ENCODE peak calls at places on chromosomes 6 and 20, in five cellular contexts. C is psoas muscle, W is retinal pigment epithelial cell, L is sigmoid colon, Y is DND-41. S is an unnamed sample.

GRCh38 chr6:35494161-35494563 is 2.7 kb downstream of the TEAD3 start:
- DNase-seq in W (no peak), Y (no peak), C (no peak), L (peak; percentile 74), S (no peak)

GRCh38 chr20:17887331-17888030 is 81.1 kb downstream of the SNX5 start:
- DNase-seq in C (no peak), Y (no peak), W (no peak), L (peak; percentile 50), S (no peak)

GRCh38 chr20:51958636-51959542 is 156.6 kb upstream of the SALL4 start:
- DNase-seq in L (no peak), W (no peak), C (no peak), Y (no peak), S (no peak)

GRCh38 chr20:61881416-61881815 is 184.3 kb downstream of the TAF4 start:
- DNase-seq in W (no peak), Y (no peak), C (no peak), L (no peak), S (no peak)

GRCh38 chr6:150142304-150142656 is 564 bp upstream of the PPP1R14C start:
- DNase-seq in C (no peak), Y (no peak), W (no peak), L (no peak), S (peak; percentile 91)

GRCh38 chr6:29813809-29814208 is 13.8 kb upstream of the HLA-G start:
- DNase-seq in Y (no peak), W (no peak), L (no peak), C (no peak), S (no peak)

GRCh38 chr6:52391599-52391998 is 28.5 kb upstream of the EFHC1 start:
- DNase-seq in Y (no peak), L (no peak), W (no peak), C (no peak), S (no peak)

GRCh38 chr6:145964948-145965366 is 799 bp upstream of the SHPRH start:
- DNase-seq in W (no peak), Y (peak; percentile 16), L (no peak), C (no peak), S (no peak)

GRCh38 chr6:147126618-147127022 is 77.6 kb upstream of the STXBP5 start:
- DNase-seq in W (no peak), C (no peak), L (no peak), Y (no peak), S (no peak)

GRCh38 chr6:327538-328183 is 35.4 kb downstream of the DUSP22 start:
- DNase-seq in L (peak; percentile 68), C (no peak), W (no peak), Y (no peak), S (no peak)

GRCh38 chr20:21702553-21703467 is 2.7 kb upstream of the PAX1 start:
- DNase-seq in W (no peak), C (peak; percentile 77), L (peak; percentile 80), Y (no peak), S (no peak)

GRCh38 chr6:4320860-4321259 is 185.5 kb upstream of the ECI2 start:
- DNase-seq in Y (no peak), C (no peak), L (no peak), W (peak; percentile 92), S (no peak)

GRCh38 chr20:6178537-6178936 is 55.7 kb upstream of the FERMT1 start:
- DNase-seq in L (no peak), Y (no peak), W (peak; percentile 13), C (no peak), S (no peak)

GRCh38 chr6:99189823-99190721 is 159.4 kb downstream of the FAXC start:
- DNase-seq in L (no peak), W (no peak), Y (no peak), C (no peak), S (no peak)

GRCh38 chr6:13068558-13069210 is 259.7 kb downstream of the TBC1D7 start:
- DNase-seq in Y (no peak), W (no peak), L (no peak), C (no peak), S (no peak)

GRCh38 chr20:25281541-25281991 is 33.7 kb downstream of the PYGB start:
- DNase-seq in L (peak; percentile 60), Y (peak; percentile 60), W (no peak), C (peak; percentile 60), S (no peak)

GRCh38 chr6:81450180-81450579 is 302.3 kb downstream of the TENT5A start:
- DNase-seq in C (no peak), Y (no peak), L (no peak), W (no peak), S (no peak)

GRCh38 chr20:36004045-36004444 is 35.7 kb downstream of the CNBD2 start:
- DNase-seq in W (no peak), L (no peak), C (no peak), Y (no peak), S (no peak)

GRCh38 chr6:160795716-160796115 is 93.7 kb downstream of the PLG start:
- DNase-seq in L (no peak), C (no peak), W (no peak), Y (no peak), S (no peak)

GRCh38 chr6:63819831-63820230 is 184.2 kb downstream of the PHF3 start:
- DNase-seq in L (no peak), Y (no peak), C (no peak), W (no peak), S (no peak)

GRCh38 chr6:90574610-90575009 is 12.3 kb downstream of the MAP3K7 start:
- DNase-seq in C (no peak), Y (no peak), L (no peak), W (peak; percentile 16), S (no peak)

GRCh38 chr6:43851204-43851855 is 81.3 kb downstream of the VEGFA start:
- DNase-seq in Y (no peak), C (no peak), W (peak; percentile 70), L (no peak), S (no peak)

GRCh38 chr20:58576590-58576944 is 61.4 kb upstream of the APCDD1L start:
- DNase-seq in Y (no peak), L (peak; percentile 32), C (no peak), W (no peak), S (no peak)

GRCh38 chr6:20220345-20220744 is 8.1 kb upstream of the MBOAT1 start:
- DNase-seq in L (no peak), W (no peak), C (no peak), Y (no peak), S (no peak)

GRCh38 chr20:50278684-50279531 is 88.3 kb downstream of the CEBPB start:
- DNase-seq in L (peak; percentile 81), W (no peak), Y (no peak), C (peak; percentile 96), S (no peak)

GRCh38 chr20:33793011-33793931 is 17.9 kb upstream of the CHMP4B start:
- DNase-seq in C (peak; percentile 57), W (no peak), Y (no peak), L (peak; percentile 86), S (no peak)

GRCh38 chr20:43849496-43850197 is 65.0 kb upstream of the TOX2 start:
- DNase-seq in W (no peak), C (peak; percentile 55), Y (no peak), L (no peak), S (no peak)

GRCh38 chr6:42694586-42694985 is 27.8 kb downstream of the PRPH2 start:
- DNase-seq in L (no peak), W (peak; percentile 31), C (no peak), Y (no peak), S (no peak)

GRCh38 chr20:62906209-62906608 is 20.1 kb downstream of the DIDO1 start:
- DNase-seq in L (no peak), W (no peak), C (peak; percentile 83), Y (no peak), S (no peak)

GRCh38 chr6:21438237-21438985 is 155.1 kb upstream of the SOX4 start:
- DNase-seq in L (no peak), W (no peak), C (no peak), Y (peak; percentile 66), S (no peak)

GRCh38 chr6:19538086-19538485 is 299.1 kb upstream of the ID4 start:
- DNase-seq in Y (no peak), L (no peak), W (no peak), C (no peak), S (no peak)

GRCh38 chr20:4973330-4974097 is 27.8 kb downstream of the SLC23A2 start:
- DNase-seq in L (peak; percentile 66), C (peak; percentile 51), W (no peak), Y (no peak), S (peak; percentile 64)

GRCh38 chr20:57244221-57244585 is 22.2 kb downstream of the BMP7 start:
- DNase-seq in L (no peak), W (no peak), Y (no peak), C (no peak), S (no peak)

GRCh38 chr20:24863356-24863755 is 85.7 kb upstream of the CST7 start:
- DNase-seq in L (no peak), C (no peak), W (no peak), Y (no peak), S (no peak)

GRCh38 chr20:53623454-53624206 is 30.0 kb upstream of the ZNF217 start:
- DNase-seq in W (no peak), C (peak; percentile 72), L (peak; percentile 87), Y (peak; percentile 81), S (peak; percentile 71)
- H3K4me3 ChIP-seq in W (peak overlapping the region; percentile 42), C (peak overlapping the region; percentile 64), L (peak overlapping the region; percentile 12), Y (peak overlapping the region; percentile 48), S (peak overlapping the region; percentile 34)

GRCh38 chr20:1118336-1119127 is at the start of gene PSMF1:
- DNase-seq in W (peak; percentile 71), C (peak; percentile 97), L (peak; percentile 97), Y (peak; percentile 97), S (peak; percentile 25)
- TF ChIP-seq CTCF in W (no peak), C (peak; percentile 14), L (no peak), Y (peak; percentile 12), S (no peak)

DNA sequence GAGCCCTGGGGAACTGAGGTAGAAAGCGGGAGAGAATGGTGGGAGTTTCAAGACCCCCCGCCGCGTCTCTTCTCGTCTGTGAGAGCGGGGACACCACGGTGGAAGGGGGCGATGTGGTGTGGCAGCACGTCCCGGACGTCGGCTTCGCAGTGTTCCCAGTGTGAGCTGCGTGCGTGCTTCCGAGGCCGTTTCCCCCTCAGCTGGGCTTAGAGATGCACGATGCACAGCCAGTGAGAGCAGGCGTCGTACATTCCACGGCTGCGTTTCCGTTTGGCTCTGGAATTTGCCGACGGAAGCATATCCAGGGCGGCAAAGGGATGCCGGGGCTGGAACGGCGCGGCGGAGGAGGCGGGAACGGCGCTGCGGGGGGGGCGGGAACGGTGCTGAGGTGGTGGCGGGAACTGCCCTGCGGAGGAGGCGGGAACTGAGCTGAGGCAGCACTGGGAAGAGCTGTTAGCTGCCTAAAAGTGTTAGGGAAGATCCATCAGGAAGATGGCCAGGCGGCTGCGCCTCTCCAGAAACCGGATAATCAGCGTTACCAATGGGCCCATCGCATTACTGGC is 37.7 kb downstream of the KIF25 start:
- DNase-seq in Y (no peak), C (peak; percentile 83), W (peak; percentile 29), L (peak; percentile 81), S (no peak)
- H3K4me3 ChIP-seq in Y (no peak overlapping the region), C (peak overlapping the region; percentile 56), W (peak overlapping the region; percentile 24), L (peak overlapping the region; percentile 22), S (peak overlapping the region; percentile 48)

GRCh38 chr6:56904068-56904467 is 50.8 kb upstream of the BEND6 start:
- DNase-seq in C (no peak), L (no peak), W (no peak), Y (no peak), S (no peak)

GRCh38 chr6:56902551-56903464 is 52.1 kb upstream of the BEND6 start:
- DNase-seq in W (no peak), Y (no peak), L (no peak), C (no peak), S (no peak)

GRCh38 chr6:56909115-56909907 is 45.6 kb upstream of the BEND6 start:
- DNase-seq in C (no peak), L (no peak), Y (no peak), W (peak; percentile 64), S (no peak)

GRCh38 chr6:56905378-56905777 is 49.5 kb upstream of the BEND6 start:
- DNase-seq in L (no peak), Y (no peak), C (no peak), W (no peak), S (no peak)

GRCh38 chr6:56906752-56907151 is 48.2 kb upstream of the BEND6 start:
- DNase-seq in Y (no peak), L (no peak), W (no peak), C (no peak), S (no peak)
- TF ChIP-seq CTCF in Y (no peak), L (no peak), W (no peak), C (no peak), S (no peak)

S was measured in epithelial cell of proximal tubule.